ENCODE peak calls at places on chromosomes 16 and 17, in eight cellular contexts. O is prostate gland; Y is BE2C; F is mesothelial cell of epicardium; T is fibroblast of the aortic adventitia; A is CD8-positive, alpha-beta T cell; P is HFF-Myc; R is fibroblast of mammary gland. U is an unnamed sample.

GRCh38 chr16:30570621-30571443 is 682 bp downstream of the ZNF688 start:
- DNase-seq in Y (peak; percentile 37), A (no peak), R (peak; percentile 28), P (no peak), F (peak; percentile 55), O (peak; percentile 22), T (peak; percentile 25), U (no peak)

GRCh38 chr17:60506312-60506711 is 19.7 kb downstream of the APPBP2 start:
- DNase-seq in A (no peak), R (peak; percentile 91), P (peak; percentile 62), O (no peak), Y (no peak), F (no peak), T (peak; percentile 55), U (no peak)

GRCh38 chr16:79212114-79212791 is 388.3 kb downstream of the MAF start:
- DNase-seq in O (no peak), A (no peak), P (no peak), T (no peak), R (no peak), Y (no peak), F (no peak), U (no peak)

GRCh38 chr16:4508806-4509205 is 29.8 kb downstream of the CDIP1 start:
- DNase-seq in A (no peak), F (no peak), P (no peak), R (no peak), O (no peak), T (no peak), Y (no peak), U (no peak)

GRCh38 chr17:34499576-34499975 is 79.8 kb upstream of the TMEM132E start:
- DNase-seq in T (peak; percentile 34), Y (no peak), R (peak; percentile 27), A (no peak), O (no peak), P (peak; percentile 9), F (no peak), U (no peak)

GRCh38 chr16:56382901-56383355 is 42.4 kb downstream of the AMFR start:
- DNase-seq in P (no peak), Y (no peak), A (no peak), R (peak; percentile 64), T (peak; percentile 19), O (no peak), F (peak; percentile 47), U (no peak)

GRCh38 chr16:48580925-48581500 is 29.0 kb downstream of the N4BP1 start:
- DNase-seq in O (no peak), P (no peak), R (no peak), T (peak; percentile 40), F (no peak), Y (no peak), A (no peak), U (no peak)

GRCh38 chr16:72380283-72380682 is 208.3 kb upstream of the PMFBP1 start:
- DNase-seq in A (no peak), Y (no peak), O (no peak), R (no peak), P (no peak), F (no peak), T (no peak), U (no peak)

GRCh38 chr16:85822145-85822544 is 22.6 kb downstream of the COX4I1 start:
- DNase-seq in R (no peak), F (no peak), Y (no peak), O (no peak), T (no peak), P (no peak), A (no peak), U (no peak)

GRCh38 chr16:27844826-27845225 is 218.7 kb downstream of the GSG1L start:
- DNase-seq in O (no peak), A (no peak), R (no peak), Y (no peak), T (no peak), F (no peak), P (no peak), U (no peak)

GRCh38 chr17:8470447-8471047 is 34.9 kb downstream of the NDEL1 start:
- DNase-seq in R (peak; percentile 52), A (no peak), F (no peak), P (no peak), Y (peak; percentile 18), T (peak; percentile 40), O (peak; percentile 79), U (no peak)

GRCh38 chr16:28157768-28158535 is 53.8 kb downstream of the XPO6 start:
- DNase-seq in R (peak; percentile 63), A (no peak), F (no peak), T (peak; percentile 86), O (no peak), Y (no peak), P (no peak), U (no peak)

GRCh38 chr16:82882982-82883863 is 256.5 kb downstream of the CDH13 start:
- DNase-seq in F (no peak), R (no peak), Y (no peak), P (no peak), A (no peak), O (no peak), T (no peak), U (no peak)

GRCh38 chr17:5272313-5272712 is 9.8 kb upstream of the RABEP1 start:
- DNase-seq in F (no peak), Y (no peak), R (peak; percentile 28), O (no peak), P (no peak), T (no peak), A (no peak), U (no peak)

GRCh38 chr17:38636054-38636453 is 30.3 kb upstream of the SRCIN1 start:
- DNase-seq in Y (no peak), T (no peak), O (no peak), F (no peak), R (no peak), P (no peak), A (no peak), U (no peak)

GRCh38 chr17:39867891-39868553 is at the start of gene ZPBP2:
- DNase-seq in F (no peak), R (no peak), T (no peak), O (no peak), P (no peak), Y (no peak), A (peak; percentile 44), U (no peak)

GRCh38 chr17:19705771-19706770 is 10.3 kb downstream of the SLC47A2 start:
- DNase-seq in R (no peak), F (no peak), P (no peak), Y (no peak), O (no peak), A (no peak), T (no peak), U (no peak)

GRCh38 chr17:2364132-2365116 is 27.1 kb downstream of the SGSM2 start:
- DNase-seq in A (no peak), O (no peak), T (peak; percentile 19), F (no peak), Y (no peak), P (no peak), R (no peak), U (no peak)

GRCh38 chr17:2368383-2368782 is 31.1 kb downstream of the SGSM2 start:
- DNase-seq in O (no peak), T (no peak), F (no peak), A (no peak), R (no peak), P (no peak), Y (no peak), U (no peak)

GRCh38 chr17:2369039-2369438 is 31.7 kb downstream of the SGSM2 start:
- DNase-seq in O (no peak), P (no peak), R (no peak), Y (no peak), A (no peak), F (no peak), T (peak; percentile 22), U (no peak)

GRCh38 chr17:2365132-2365531 is 27.8 kb downstream of the SGSM2 start:
- DNase-seq in R (no peak), F (no peak), P (no peak), O (no peak), T (no peak), A (no peak), Y (no peak), U (no peak)

GRCh38 chr17:2366747-2367494 is 29.6 kb downstream of the SGSM2 start:
- DNase-seq in R (no peak), P (no peak), O (no peak), T (no peak), A (no peak), Y (peak; percentile 33), F (no peak), U (no peak)
- TF ChIP-seq CTCF in R (no peak), P (peak; percentile 25), O (no peak), T (peak; percentile 8), A (no peak), Y (peak; percentile 38), F (no peak), U (no peak)

GRCh38 chr17:74736423-74737298 is at the start of gene RAB37:
- DNase-seq in Y (peak; percentile 43), O (no peak), R (peak; percentile 44), F (no peak), T (no peak), A (peak; percentile 53), P (no peak), U (no peak)
- TF ChIP-seq CTCF in Y (peak; percentile 45), O (peak; percentile 46), R (no peak), F (no peak), T (peak; percentile 18), A (peak; percentile 58), P (peak; percentile 29), U (peak; percentile 13)

DNA sequence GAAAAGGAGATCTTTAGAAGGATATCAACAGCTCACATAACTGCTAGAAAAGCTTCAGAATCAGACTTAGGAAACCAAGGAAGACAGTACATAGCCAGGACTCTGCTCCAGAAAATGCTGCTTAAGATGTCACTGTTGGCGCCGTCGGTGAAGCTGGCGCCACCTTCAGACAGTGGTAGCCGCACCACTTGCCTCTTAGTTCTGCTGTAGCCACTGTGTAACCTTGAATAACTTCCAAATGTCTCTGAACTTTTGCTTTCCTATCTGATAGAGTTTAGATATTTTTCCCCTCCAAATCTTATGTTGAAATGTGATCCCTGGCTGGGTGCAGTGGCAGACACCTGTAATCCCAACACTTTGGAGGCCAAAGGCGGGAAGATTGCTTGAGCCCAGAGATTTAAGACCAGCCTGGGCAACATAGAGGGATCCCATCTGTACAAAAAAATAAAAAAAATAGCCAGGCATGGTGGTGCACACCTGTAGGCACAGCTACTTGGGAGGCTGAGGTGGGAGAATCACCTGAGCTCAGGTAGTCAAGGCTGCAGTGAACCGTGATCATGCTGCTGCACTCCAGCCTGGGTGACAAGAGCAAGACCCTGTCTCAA is 6.3 kb upstream of the USP31 start:
- DNase-seq in R (peak; percentile 22), F (no peak), O (no peak), T (peak; percentile 13), A (no peak), P (no peak), Y (no peak), U (no peak)
- TF ChIP-seq CTCF in R (peak; percentile 49), F (no peak), O (no peak), T (peak; percentile 31), A (no peak), P (peak; percentile 36), Y (peak; percentile 58), U (peak; percentile 30)

DNA sequence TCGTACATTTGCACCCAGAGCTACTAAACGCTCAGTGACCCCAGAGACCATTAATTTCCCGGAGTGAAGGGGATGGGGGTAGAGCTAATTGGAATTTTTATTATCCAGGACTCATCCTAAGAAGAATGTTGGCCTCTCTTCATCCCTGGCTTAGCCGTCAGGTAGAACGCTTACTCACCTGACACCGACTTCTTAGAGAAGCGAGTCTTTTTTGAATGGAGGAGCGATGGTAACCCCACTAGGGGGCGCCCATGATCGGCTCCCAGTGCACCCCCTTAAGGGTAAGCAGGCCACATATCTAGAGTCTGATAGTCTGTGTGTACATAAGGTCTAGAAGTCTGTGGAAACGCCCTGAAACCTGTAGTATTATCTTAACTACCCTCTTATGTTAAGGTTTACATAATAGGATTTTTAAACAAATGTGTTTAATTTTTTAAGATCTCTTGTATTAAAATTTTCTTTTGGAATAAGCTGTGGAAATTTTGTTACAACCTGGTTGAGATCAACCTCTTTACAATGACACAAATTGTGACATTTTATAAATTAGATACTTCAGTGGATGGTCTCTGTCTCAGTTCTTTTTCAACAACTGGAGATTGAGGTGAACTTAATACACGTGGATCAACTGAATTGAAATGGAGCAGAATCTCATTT is 229.8 kb downstream of the CPPED1 start:
- DNase-seq in O (peak; percentile 31), Y (peak; percentile 69), A (peak; percentile 55), F (peak; percentile 50), R (peak; percentile 30), T (peak; percentile 20), P (peak; percentile 3), U (no peak)
- TF ChIP-seq CTCF in O (peak; percentile 35), Y (peak; percentile 86), A (peak; percentile 43), F (peak; percentile 38), R (peak; percentile 64), T (peak; percentile 48), P (peak; percentile 67), U (peak; percentile 62)

U was measured in AG09319.